ENCODE peak calls at places on chromosome X, in four cellular contexts. One of them, this sample, is unnamed. For H3K36me3 and H3K27me3, the result is how much of the 10 kb centered on the place peaks cover.

GRCh38 chrX:40496728-40497127 is 84.0 kb upstream of the ATP6AP2 start:
- DNase-seq in esophagus squamous epithelium: no peak
- DNase-seq in small intestine: no peak
- DNase-seq in fibroblast of lung: peak
- DNase-seq in this sample: peak

GRCh38 chrX:40062525-40063193 is 35.1 kb downstream of the BCOR start:
- DNase-seq in esophagus squamous epithelium: no peak
- DNase-seq in small intestine: no peak
- DNase-seq in fibroblast of lung: peak
- DNase-seq in this sample: peak

GRCh38 chrX:2934715-2935363 is 5.7 kb upstream of the ARSD start:
- DNase-seq in esophagus squamous epithelium: no peak
- DNase-seq in small intestine: no peak
- DNase-seq in fibroblast of lung: no peak
- DNase-seq in this sample: no peak

GRCh38 chrX:148806145-148806868 is 305.9 kb downstream of the AFF2 start:
- DNase-seq in esophagus squamous epithelium: no peak
- DNase-seq in small intestine: no peak
- DNase-seq in fibroblast of lung: no peak
- DNase-seq in this sample: no peak

GRCh38 chrX:74804574-74804973 is 120.7 kb downstream of the NEXMIF start:
- DNase-seq in esophagus squamous epithelium: no peak
- DNase-seq in small intestine: no peak
- DNase-seq in fibroblast of lung: no peak
- DNase-seq in this sample: no peak

GRCh38 chrX:8204169-8204935 is 33.3 kb upstream of the VCX2 start:
- DNase-seq in esophagus squamous epithelium: no peak
- DNase-seq in small intestine: no peak
- DNase-seq in fibroblast of lung: no peak
- DNase-seq in this sample: no peak

GRCh38 chrX:116240446-116240845 is 69.9 kb downstream of the AGTR2 start:
- DNase-seq in esophagus squamous epithelium: no peak
- DNase-seq in small intestine: peak
- DNase-seq in fibroblast of lung: peak
- DNase-seq in this sample: no peak

GRCh38 chrX:44071847-44072545 is 98.8 kb upstream of the NDP start:
- DNase-seq in esophagus squamous epithelium: no peak
- DNase-seq in small intestine: no peak
- DNase-seq in fibroblast of lung: peak
- DNase-seq in this sample: no peak

GRCh38 chrX:45668686-45669443 is 468.2 kb upstream of the DIPK2B start:
- DNase-seq in esophagus squamous epithelium: no peak
- DNase-seq in small intestine: no peak
- DNase-seq in fibroblast of lung: peak
- DNase-seq in this sample: no peak

GRCh38 chrX:68846536-68846935 is 17.7 kb downstream of the EFNB1 start:
- DNase-seq in esophagus squamous epithelium: no peak
- DNase-seq in small intestine: no peak
- DNase-seq in fibroblast of lung: no peak
- DNase-seq in this sample: peak

GRCh38 chrX:125544856-125545255 is 225.2 kb downstream of the TEX13C start:
- DNase-seq in esophagus squamous epithelium: no peak
- DNase-seq in small intestine: no peak
- DNase-seq in fibroblast of lung: no peak
- DNase-seq in this sample: no peak

GRCh38 chrX:103730746-103731508 is 20.2 kb downstream of the TMEM31 start:
- DNase-seq in esophagus squamous epithelium: no peak
- DNase-seq in small intestine: no peak
- DNase-seq in fibroblast of lung: peak
- DNase-seq in this sample: no peak

GRCh38 chrX:68432648-68433047 is 647 bp downstream of the OPHN1 start:
- DNase-seq in esophagus squamous epithelium: no peak
- DNase-seq in small intestine: peak
- DNase-seq in fibroblast of lung: peak
- DNase-seq in this sample: peak

GRCh38 chrX:102599950-102600579 is 750 bp downstream of the ARMCX5 start:
- DNase-seq in esophagus squamous epithelium: no peak
- DNase-seq in small intestine: peak
- DNase-seq in fibroblast of lung: peak
- DNase-seq in this sample: no peak

GRCh38 chrX:48989483-48989882 is 12.6 kb downstream of the GRIPAP1 start:
- DNase-seq in esophagus squamous epithelium: no peak
- DNase-seq in small intestine: no peak
- DNase-seq in fibroblast of lung: no peak
- DNase-seq in this sample: no peak

GRCh38 chrX:574830-575229 is 55.8 kb upstream of the SHOX start:
- DNase-seq in esophagus squamous epithelium: no peak
- DNase-seq in small intestine: no peak
- DNase-seq in fibroblast of lung: no peak
- DNase-seq in this sample: no peak

GRCh38 chrX:20746690-20747089 is 480.0 kb upstream of the RPS6KA3 start:
- DNase-seq in esophagus squamous epithelium: no peak
- DNase-seq in small intestine: no peak
- DNase-seq in fibroblast of lung: no peak
- DNase-seq in this sample: no peak

GRCh38 chrX:14506866-14507265 is 22.5 kb upstream of the GLRA2 start:
- DNase-seq in esophagus squamous epithelium: no peak
- DNase-seq in small intestine: no peak
- DNase-seq in fibroblast of lung: no peak
- DNase-seq in this sample: no peak

GRCh38 chrX:85109235-85109634 is 105.6 kb downstream of the APOOL start:
- DNase-seq in esophagus squamous epithelium: no peak
- DNase-seq in small intestine: no peak
- DNase-seq in fibroblast of lung: no peak
- DNase-seq in this sample: peak

GRCh38 chrX:1165535-1166196 is 46.8 kb downstream of the CRLF2 start:
- DNase-seq in esophagus squamous epithelium: no peak
- DNase-seq in small intestine: no peak
- DNase-seq in fibroblast of lung: no peak
- DNase-seq in this sample: no peak

GRCh38 chrX:153397256-153397960 is 3.7 kb downstream of the PNMA6E start:
- DNase-seq in esophagus squamous epithelium: no peak
- DNase-seq in small intestine: no peak
- DNase-seq in fibroblast of lung: no peak
- DNase-seq in this sample: no peak

GRCh38 chrX:49247346-49247745 is 12.1 kb downstream of the CCDC22 start:
- DNase-seq in esophagus squamous epithelium: no peak
- DNase-seq in small intestine: no peak
- DNase-seq in fibroblast of lung: no peak
- DNase-seq in this sample: peak

GRCh38 chrX:153634832-153635231 is 12.2 kb upstream of the DUSP9 start:
- DNase-seq in esophagus squamous epithelium: no peak
- DNase-seq in small intestine: no peak
- DNase-seq in fibroblast of lung: no peak
- DNase-seq in this sample: peak

GRCh38 chrX:146224442-146224841 is 406.8 kb downstream of the SLITRK2 start:
- DNase-seq in esophagus squamous epithelium: no peak
- DNase-seq in small intestine: peak
- DNase-seq in fibroblast of lung: no peak
- DNase-seq in this sample: peak

GRCh38 chrX:115413246-115413878 is 123.8 kb downstream of the LUZP4 start:
- DNase-seq in esophagus squamous epithelium: no peak
- DNase-seq in small intestine: no peak
- DNase-seq in fibroblast of lung: peak
- DNase-seq in this sample: no peak

GRCh38 chrX:102516314-102516936 is at the start of gene TMSB15A:
- DNase-seq in esophagus squamous epithelium: no peak
- DNase-seq in small intestine: peak
- DNase-seq in fibroblast of lung: peak
- DNase-seq in this sample: peak

GRCh38 chrX:103092942-103093341 is at the start of gene NXF3:
- DNase-seq in esophagus squamous epithelium: no peak
- DNase-seq in small intestine: no peak
- DNase-seq in fibroblast of lung: no peak
- DNase-seq in this sample: no peak

GRCh38 chrX:67779099-67779498 is 235.3 kb downstream of the AR start:
- DNase-seq in esophagus squamous epithelium: no peak
- DNase-seq in small intestine: no peak
- DNase-seq in fibroblast of lung: no peak
- DNase-seq in this sample: no peak

GRCh38 chrX:101602077-101602476 is 15.7 kb downstream of the ARMCX6 start:
- DNase-seq in esophagus squamous epithelium: no peak
- DNase-seq in small intestine: no peak
- DNase-seq in fibroblast of lung: peak
- DNase-seq in this sample: no peak

DNA sequence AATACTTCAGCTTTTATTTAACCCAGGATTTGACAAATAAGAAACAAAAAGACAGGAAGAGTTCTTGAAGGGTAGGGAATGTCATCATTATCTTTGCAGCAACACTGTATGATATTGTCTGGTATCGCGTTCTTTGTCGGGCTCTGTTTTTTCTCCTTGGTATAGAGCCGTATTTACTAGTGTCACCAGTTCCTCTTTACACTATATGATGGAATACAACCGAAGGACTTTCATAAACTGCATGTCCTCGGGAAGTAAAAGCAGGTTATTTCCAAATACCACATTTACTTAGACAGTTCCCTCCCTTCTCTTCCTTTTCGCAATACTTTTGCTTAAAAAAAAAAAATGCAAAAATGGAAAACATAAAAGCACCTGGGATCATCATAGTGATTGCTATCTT is 96.6 kb upstream of the IL13RA1 start:
- DNase-seq in esophagus squamous epithelium: no peak
- DNase-seq in small intestine: no peak
- DNase-seq in fibroblast of lung: no peak
- DNase-seq in this sample: no peak
- H3K36me3 ChIP-seq in esophagus squamous epithelium: under half
- H3K36me3 ChIP-seq in small intestine: under half
- H3K36me3 ChIP-seq in fibroblast of lung: under half
- H3K36me3 ChIP-seq in this sample: under half

DNA sequence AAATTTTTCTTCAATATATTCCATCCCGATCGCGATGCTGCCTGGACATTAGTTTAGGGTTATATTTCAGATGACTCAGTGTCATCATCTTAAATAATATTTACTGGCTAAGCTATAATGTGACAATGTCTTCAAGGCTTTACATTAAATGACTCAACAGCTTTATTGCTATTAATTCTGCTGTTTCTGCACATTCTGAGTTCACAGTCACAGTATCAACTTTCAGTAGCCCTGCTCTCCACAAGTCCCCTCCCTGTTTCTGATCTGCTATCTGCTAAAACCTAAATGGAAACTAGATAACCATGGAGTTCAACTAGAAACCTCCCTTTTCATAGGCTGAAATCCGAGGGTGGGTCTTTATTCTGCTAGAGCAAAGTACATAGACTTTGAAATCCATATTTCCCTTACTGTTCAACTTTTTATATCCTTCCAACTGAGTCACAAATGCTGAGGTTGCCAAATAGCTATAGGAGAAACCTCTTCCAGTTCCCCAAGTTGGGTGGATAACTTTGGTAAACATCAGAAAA is 5.4 kb upstream of the ACE2 start:
- DNase-seq in esophagus squamous epithelium: no peak
- DNase-seq in small intestine: peak
- DNase-seq in fibroblast of lung: no peak
- DNase-seq in this sample: no peak
- H3K27me3 ChIP-seq in esophagus squamous epithelium: under half
- H3K27me3 ChIP-seq in small intestine: under half
- H3K27me3 ChIP-seq in fibroblast of lung: under half
- H3K27me3 ChIP-seq in this sample: under half

GRCh38 chrX:129790146-129790545 is 10.4 kb downstream of the SASH3 start:
- DNase-seq in esophagus squamous epithelium: no peak
- DNase-seq in small intestine: no peak
- DNase-seq in fibroblast of lung: no peak
- DNase-seq in this sample: no peak

GRCh38 chrX:129792586-129793291 is 13.0 kb downstream of the SASH3 start:
- DNase-seq in esophagus squamous epithelium: no peak
- DNase-seq in small intestine: no peak
- DNase-seq in fibroblast of lung: no peak
- DNase-seq in this sample: no peak

GRCh38 chrX:129791961-129792570 is 12.3 kb downstream of the SASH3 start:
- DNase-seq in esophagus squamous epithelium: no peak
- DNase-seq in small intestine: no peak
- DNase-seq in fibroblast of lung: no peak
- DNase-seq in this sample: no peak

GRCh38 chrX:129790808-129791207 is 11.1 kb downstream of the SASH3 start:
- DNase-seq in esophagus squamous epithelium: no peak
- DNase-seq in small intestine: no peak
- DNase-seq in fibroblast of lung: no peak
- DNase-seq in this sample: no peak

GRCh38 chrX:129791336-129791735 is 11.6 kb downstream of the SASH3 start:
- DNase-seq in esophagus squamous epithelium: no peak
- DNase-seq in small intestine: no peak
- DNase-seq in fibroblast of lung: no peak
- DNase-seq in this sample: no peak
- H3K36me3 ChIP-seq in esophagus squamous epithelium: under half
- H3K36me3 ChIP-seq in small intestine: under half
- H3K36me3 ChIP-seq in fibroblast of lung: under half
- H3K36me3 ChIP-seq in this sample: under half

GRCh38 chrX:152131525-152131924 is 6.9 kb downstream of the MAGEA10 start:
- DNase-seq in esophagus squamous epithelium: no peak
- DNase-seq in small intestine: no peak
- DNase-seq in fibroblast of lung: no peak
- DNase-seq in this sample: no peak
- H3K27me3 ChIP-seq in esophagus squamous epithelium: under half
- H3K27me3 ChIP-seq in small intestine: under half
- H3K27me3 ChIP-seq in fibroblast of lung: under half
- H3K27me3 ChIP-seq in this sample: under half

This sample was measured in H7.